ENCODE peak calls at places on chromosomes 5 and 9, in nine cellular contexts. H, J, G, F, K, Q, E, Z and C are unnamed samples.

GRCh38 chr9:127963041-127963358 is 17.8 kb downstream of the EEIG1 start:
- DNase-seq in Q (no peak), F (no peak), E (no peak), Z (no peak), G (no peak), J (no peak), K (no peak), H (no peak), C (no peak)

GRCh38 chr9:121648799-121649198 is 2.6 kb upstream of the DAB2IP start:
- DNase-seq in H (no peak), Z (no peak), F (no peak), K (no peak), Q (peak; percentile 62), J (no peak), E (no peak), G (no peak), C (no peak)

GRCh38 chr5:29649321-29649720 is 1544.2 kb upstream of the CDH6 start:
- DNase-seq in F (no peak), H (no peak), G (no peak), Q (no peak), K (no peak), J (no peak), Z (no peak), E (no peak), C (no peak)

GRCh38 chr5:148910686-148911361 is 84.4 kb downstream of the ADRB2 start:
- DNase-seq in H (no peak), G (no peak), E (no peak), F (no peak), Q (peak; percentile 80), K (peak; percentile 25), J (peak; percentile 38), Z (peak; percentile 54), C (peak; percentile 63)

GRCh38 chr5:36934740-36935356 is 58.3 kb downstream of the NIPBL start:
- DNase-seq in J (no peak), Z (no peak), G (no peak), H (no peak), K (no peak), E (no peak), Q (no peak), F (no peak), C (no peak)

GRCh38 chr5:148776780-148777179 is 49.6 kb upstream of the ADRB2 start:
- DNase-seq in G (no peak), K (peak; percentile 10), Z (no peak), Q (no peak), H (no peak), F (no peak), E (no peak), J (peak; percentile 61), C (peak; percentile 72)

GRCh38 chr9:15047028-15047551 is 136.9 kb upstream of the FREM1 start:
- DNase-seq in Q (no peak), J (no peak), F (no peak), E (no peak), K (no peak), Z (no peak), G (no peak), H (no peak), C (no peak)

GRCh38 chr9:85716031-85716877 is 25.5 kb downstream of the AGTPBP1 start:
- DNase-seq in J (no peak), Z (no peak), H (no peak), K (no peak), Q (no peak), G (no peak), E (no peak), F (no peak), C (no peak)

GRCh38 chr9:95029251-95029650 is 288.3 kb downstream of the FANCC start:
- DNase-seq in G (no peak), J (no peak), Z (no peak), K (no peak), Q (no peak), E (no peak), F (no peak), H (no peak), C (no peak)

GRCh38 chr9:108991479-108991878 is 21.8 kb downstream of the CTNNAL1 start:
- DNase-seq in G (peak; percentile 64), F (no peak), J (no peak), Z (no peak), Q (no peak), H (no peak), K (peak; percentile 33), E (no peak), C (no peak)

GRCh38 chr5:3345195-3345594 is 250.4 kb upstream of the IRX1 start:
- DNase-seq in F (no peak), Q (peak; percentile 66), K (no peak), E (no peak), H (no peak), Z (no peak), J (no peak), G (no peak), C (no peak)

GRCh38 chr5:120152472-120152871 is 311.6 kb upstream of the PRR16 start:
- DNase-seq in F (no peak), J (no peak), E (no peak), H (no peak), G (no peak), Q (no peak), K (no peak), Z (no peak), C (no peak)

GRCh38 chr5:87751801-87752200 is 339.1 kb upstream of the CCNH start:
- DNase-seq in G (no peak), F (no peak), K (no peak), H (no peak), E (no peak), J (no peak), Z (no peak), Q (no peak), C (no peak)

DNA sequence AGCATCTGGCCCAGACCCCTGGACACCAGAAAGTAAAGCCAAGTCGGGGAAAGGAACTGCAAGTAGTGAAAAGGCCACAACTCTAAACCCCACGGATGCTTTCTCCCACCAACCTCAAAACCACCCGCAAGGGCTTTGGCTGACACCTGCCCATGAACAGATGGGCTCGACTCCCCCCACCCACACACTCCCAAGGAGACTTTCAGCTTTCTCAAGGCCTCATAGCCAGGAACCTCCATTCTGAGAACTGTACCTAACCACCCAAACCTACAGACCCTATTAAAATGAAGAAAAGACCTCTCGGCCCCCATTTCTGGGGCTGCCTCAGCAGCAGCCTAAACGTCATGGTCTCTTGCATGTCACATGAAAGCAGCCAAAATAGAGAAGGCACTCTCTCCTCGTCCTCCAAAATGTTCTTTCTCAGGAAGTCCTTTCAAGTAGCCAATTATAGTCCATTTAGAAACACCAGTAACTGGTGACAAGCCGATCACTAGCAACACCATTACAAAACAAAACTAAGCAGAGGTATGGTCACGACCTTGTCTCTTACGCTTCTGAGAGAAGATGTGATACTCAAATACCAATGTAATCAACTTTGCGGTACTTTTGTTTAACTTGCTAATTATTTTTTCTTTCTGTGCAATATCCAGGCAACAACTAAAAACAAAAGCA is 2.9 kb downstream of the B4GALT1 start:
- DNase-seq in Z (peak; percentile 37), Q (no peak), E (no peak), G (no peak), J (no peak), F (no peak), H (no peak), K (no peak), C (no peak)
- TF ChIP-seq POLR2A in Z (peak; percentile 25), Q (no peak), E (no peak), G (peak; percentile 4), J (no peak), F (no peak), H (no peak), K (no peak), C (no peak)

GRCh38 chr5:133029321-133029720 is 3.0 kb upstream of the ZCCHC10 start:
- DNase-seq in H (no peak), J (no peak), Z (no peak), K (no peak), E (no peak), F (no peak), G (no peak), Q (no peak), C (no peak)

GRCh38 chr5:133030343-133031005 is 4.1 kb upstream of the ZCCHC10 start:
- DNase-seq in F (no peak), Z (no peak), K (no peak), G (no peak), J (no peak), E (no peak), Q (no peak), H (no peak), C (no peak)

GRCh38 chr5:133026664-133027153 is 360 bp upstream of the ZCCHC10 start:
- DNase-seq in E (no peak), F (no peak), H (no peak), J (no peak), Q (no peak), G (no peak), Z (no peak), K (no peak), C (no peak)

DNA sequence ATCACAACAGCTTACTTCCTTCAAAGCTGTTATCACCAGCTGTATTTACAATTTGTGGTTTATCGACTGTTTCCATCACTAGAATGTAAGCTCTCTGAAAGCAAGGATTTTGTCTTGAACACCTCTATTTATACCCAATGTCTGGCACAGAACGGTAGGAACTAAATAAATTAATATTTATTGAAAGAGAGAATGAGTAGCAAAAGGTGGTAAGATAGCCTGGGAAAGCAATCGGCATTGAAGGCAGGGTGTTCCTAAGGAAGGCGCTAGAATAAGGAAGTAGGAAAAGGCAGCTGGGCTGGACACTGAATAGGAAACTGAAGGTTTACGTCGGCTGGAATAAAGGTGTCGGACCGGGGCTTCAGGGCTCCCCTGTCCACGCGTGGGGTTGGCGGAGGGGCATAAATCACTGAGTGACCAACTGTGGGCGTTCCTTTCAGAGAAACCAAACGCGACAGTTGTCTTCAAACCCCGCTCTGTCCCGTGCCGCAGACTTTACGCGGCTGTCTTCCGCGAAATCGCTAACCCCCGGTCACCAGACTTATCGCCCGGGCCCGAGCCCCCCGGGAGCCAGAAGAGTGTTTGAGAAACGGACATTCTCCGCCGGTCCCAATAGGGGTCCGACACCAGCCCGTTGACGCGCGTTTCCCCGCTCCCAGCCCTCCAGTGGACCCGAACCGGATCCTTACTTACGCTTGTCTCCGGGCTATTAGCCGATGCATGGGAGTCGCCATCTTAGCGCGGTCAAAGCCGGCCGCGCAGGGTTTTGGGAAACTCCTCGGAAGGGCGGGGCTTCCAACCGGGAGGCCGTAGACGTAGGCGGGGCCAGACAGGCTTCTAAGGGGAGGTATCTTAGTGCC is at the start of gene ZCCHC10:
- DNase-seq in G (peak; percentile 95), K (peak; percentile 91), Z (peak; percentile 95), E (peak; percentile 96), F (peak; percentile 93), H (peak; percentile 84), Q (peak; percentile 98), J (peak; percentile 76), C (peak; percentile 75)
- TF ChIP-seq POLR2A in G (peak; percentile 78), K (peak; percentile 45), Z (peak; percentile 82), E (peak; percentile 75), F (peak; percentile 81), H (peak; percentile 94), Q (no peak), J (no peak), C (peak; percentile 72)

GRCh38 chr5:172770675-172771438 is at the start of gene DUSP1:
- DNase-seq in J (peak; percentile 89), K (peak; percentile 100), F (peak; percentile 100), Z (peak; percentile 99), E (peak; percentile 100), Q (peak; percentile 100), G (peak; percentile 100), H (peak; percentile 92), C (peak; percentile 95)
- TF ChIP-seq POLR2A in J (peak; percentile 97), K (no peak), F (peak; percentile 99), Z (peak; percentile 100), E (peak; percentile 100), Q (peak; percentile 98), G (no peak), H (peak; percentile 95), C (peak; percentile 99)

DNA sequence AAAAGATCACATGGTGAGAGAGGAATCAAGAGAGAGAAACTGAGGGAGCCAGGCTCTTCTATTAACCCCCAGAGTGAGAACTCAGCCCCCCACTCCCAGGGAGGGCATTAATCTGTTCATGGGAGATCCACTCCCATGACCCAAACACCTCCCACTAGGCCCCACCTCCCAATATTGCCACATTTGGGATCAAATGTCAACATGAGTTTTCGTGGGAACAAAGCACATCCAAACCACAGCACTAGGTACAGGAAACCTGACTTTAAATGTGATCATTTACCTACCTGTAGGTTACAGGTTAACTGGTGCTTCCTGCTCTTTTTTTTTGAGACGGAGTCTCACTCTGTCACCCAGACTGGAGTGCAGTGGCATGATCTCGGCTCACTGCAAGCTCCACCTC is 16.9 kb downstream of the NNT start:
- DNase-seq in K (no peak), H (no peak), J (no peak), F (no peak), G (no peak), Q (no peak), Z (no peak), E (no peak), C (no peak)
- TF ChIP-seq POLR2A in K (no peak), H (no peak), J (no peak), F (no peak), G (no peak), Q (no peak), Z (no peak), E (no peak), C (no peak)